ENCODE peak calls at places on chromosomes 11 and 22, in four cellular contexts. U, Y, X and Z are unnamed samples.

GRCh38 chr22:45468872-45469572 is 33.7 kb upstream of the FBLN1 start:
- DNase-seq in U (no peak), Y (no peak), X (no peak), Z (no peak)

GRCh38 chr22:24950272-24950902 is 2.1 kb upstream of the KIAA1671 start:
- DNase-seq in U (no peak), Y (no peak), X (peak), Z (peak)

GRCh38 chr11:8209208-8209807 is 40.5 kb upstream of the RIC3 start:
- DNase-seq in U (peak), Y (no peak), X (no peak), Z (peak)

GRCh38 chr11:12269446-12270214 is 107.7 kb upstream of the PARVA start:
- DNase-seq in U (no peak), Y (no peak), X (no peak), Z (no peak)

GRCh38 chr11:98300777-98301176 is 720.0 kb upstream of the CNTN5 start:
- DNase-seq in U (no peak), Y (no peak), X (no peak), Z (no peak)

GRCh38 chr22:29861672-29862297 is 21.2 kb upstream of the MTMR3 start:
- DNase-seq in U (no peak), Y (no peak), X (no peak), Z (no peak)

GRCh38 chr22:23065495-23066122 is 4.7 kb upstream of the GNAZ start:
- DNase-seq in U (no peak), Y (no peak), X (no peak), Z (no peak)

GRCh38 chr11:70556884-70557741 is 158.8 kb downstream of the CTTN start:
- DNase-seq in U (no peak), Y (no peak), X (no peak), Z (no peak)

GRCh38 chr22:45441158-45441557 is 27.7 kb downstream of the RIBC2 start:
- DNase-seq in U (peak), Y (no peak), X (peak), Z (peak)

GRCh38 chr11:78061921-78062311 is 1.7 kb upstream of the THRSP start:
- DNase-seq in U (peak), Y (no peak), X (peak), Z (no peak)

GRCh38 chr11:27357250-27357649 is 5.8 kb downstream of the CCDC34 start:
- DNase-seq in U (no peak), Y (no peak), X (no peak), Z (no peak)

GRCh38 chr11:7941141-7941540 is 367 bp downstream of the OR10A3 start:
- DNase-seq in U (no peak), Y (no peak), X (no peak), Z (no peak)

GRCh38 chr22:32801436-32802290 is at the start of gene TIMP3:
- DNase-seq in U (peak), Y (no peak), X (no peak), Z (peak)

GRCh38 chr11:13862845-13863392 is 99.6 kb upstream of the SPON1 start:
- DNase-seq in U (no peak), Y (no peak), X (no peak), Z (no peak)

DNA sequence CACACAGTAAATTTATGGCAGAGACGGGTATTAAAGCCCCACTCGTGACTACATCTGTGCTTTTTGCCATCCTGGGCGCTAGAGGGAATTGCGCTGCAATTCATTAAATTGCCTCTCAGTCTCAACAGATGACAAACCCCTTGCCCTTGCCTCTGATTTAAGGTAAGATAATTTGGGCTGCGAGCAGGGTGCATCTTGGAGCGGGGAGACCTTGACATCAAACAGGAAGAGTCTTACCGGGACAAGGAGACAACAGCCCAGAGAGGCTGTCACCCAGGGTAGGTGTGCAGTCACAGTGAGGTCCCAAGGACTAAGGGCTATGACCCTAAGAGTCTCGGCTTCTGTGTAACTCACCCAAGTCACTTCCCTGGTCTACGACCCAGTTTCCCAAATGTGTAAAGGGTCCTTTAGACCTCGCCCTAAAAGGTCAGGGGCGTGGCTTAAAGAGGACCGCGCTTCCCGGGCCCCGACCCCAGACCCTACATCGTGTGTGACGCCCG is 427 bp upstream of the TOM1 start:
- DNase-seq in U (no peak), Y (no peak), X (no peak), Z (peak)
- TF ChIP-seq FOXK2 in U (no peak), Y (no peak), X (no peak), Z (no peak)

DNA sequence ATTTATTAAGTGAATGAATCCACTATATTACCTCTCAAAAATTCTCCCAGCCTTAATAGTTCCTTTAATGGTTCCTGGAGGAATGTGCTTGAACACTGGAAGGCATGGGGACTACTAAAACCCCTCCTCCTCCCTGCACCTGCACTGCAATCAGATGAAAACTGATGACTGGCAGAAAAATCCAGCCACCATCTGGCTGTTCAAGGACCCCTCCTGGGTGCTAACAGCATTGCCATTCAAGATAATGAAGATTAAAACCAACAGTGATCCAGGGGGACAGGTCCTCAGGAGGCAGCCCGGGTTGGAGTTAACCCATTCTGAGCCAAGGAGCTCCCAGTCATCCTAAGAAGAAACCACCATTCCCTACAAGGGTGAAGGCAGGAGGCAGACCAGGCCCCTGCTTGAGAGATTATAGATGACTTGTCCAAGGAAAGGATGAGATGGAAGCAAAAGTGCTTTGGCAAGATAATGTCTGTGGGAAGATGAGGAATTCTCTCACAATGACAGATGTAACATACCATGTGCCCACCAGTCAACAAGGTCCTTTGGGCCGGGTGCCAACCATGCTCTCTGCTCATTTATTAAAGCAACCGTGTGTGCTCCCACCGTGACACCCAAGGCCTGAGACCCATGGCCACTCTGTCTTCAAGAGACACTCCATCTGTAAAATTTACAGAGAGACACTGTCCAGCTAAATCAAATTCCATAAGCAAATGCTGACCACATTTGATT is 90.6 kb downstream of the LARGE1 start:
- DNase-seq in U (no peak), Y (no peak), X (no peak), Z (no peak)
- TF ChIP-seq FOXK2 in U (no peak), Y (no peak), X (no peak), Z (no peak)

GRCh38 chr22:48894804-48895250 is 932.8 kb downstream of the BRD1 start:
- DNase-seq in U (no peak), Y (no peak), X (no peak), Z (no peak)
- TF ChIP-seq FOXK2 in U (no peak), Y (no peak), X (no peak), Z (no peak)

GRCh38 chr11:58058276-58059010 is 27.7 kb downstream of the OR6Q1 start:
- DNase-seq in U (no peak), Y (no peak), X (no peak), Z (no peak)
- TF ChIP-seq FOXK2 in U (no peak), Y (no peak), X (no peak), Z (no peak)

DNA sequence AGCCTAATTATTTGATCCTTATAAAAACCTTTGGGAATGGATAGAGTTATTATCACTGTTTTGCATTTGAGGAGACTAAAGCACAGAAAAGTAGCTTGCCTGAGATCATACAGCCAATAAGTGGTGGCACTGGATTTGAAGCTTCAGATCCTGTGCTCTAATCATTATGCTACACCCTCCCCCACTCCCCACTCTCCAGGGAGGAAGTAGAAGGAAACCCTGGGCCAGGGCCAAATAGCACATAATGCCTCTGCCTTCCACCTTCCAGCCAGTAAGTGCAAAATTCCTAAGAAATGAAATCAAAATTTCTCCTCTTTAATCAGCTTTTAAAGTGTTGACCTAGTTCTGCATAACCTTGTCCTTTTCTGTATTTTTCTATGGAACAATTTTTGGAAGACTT is 61.6 kb downstream of the SIK2 start:
- DNase-seq in U (peak), Y (no peak), X (no peak), Z (no peak)
- TF ChIP-seq FOXK2 in U (no peak), Y (no peak), X (no peak), Z (no peak)